ENCODE peak calls at places on chromosomes 13 and 19, in nine cellular contexts. X is foreskin fibroblast, Q is GM04503, W is mucosa of descending colon, E is GM03348, A is LoVo, T is EL, U is hippocampal formation, S is NCI-H2029. C is an unnamed sample.

GRCh38 chr19:35911173-35911572 is 3.1 kb upstream of the TYROBP start:
- DNase-seq in X (no peak), Q (no peak), W (no peak), E (no peak), A (no peak), T (no peak), U (no peak), S (no peak), C (no peak)

GRCh38 chr19:11766597-11767591 is at the start of gene ZNF441:
- DNase-seq in X (peak), Q (peak), W (peak), E (peak), A (peak), T (peak), U (peak), S (peak), C (peak)

GRCh38 chr19:1057185-1057857 is 9.6 kb upstream of the ARHGAP45 start:
- DNase-seq in X (peak), Q (peak), W (no peak), E (no peak), A (no peak), T (peak), U (no peak), S (no peak), C (no peak)

GRCh38 chr13:110233682-110234280 is 73.2 kb downstream of the COL4A1 start:
- DNase-seq in X (no peak), Q (no peak), W (no peak), E (no peak), A (no peak), T (no peak), U (no peak), S (no peak), C (no peak)

GRCh38 chr13:39616087-39616694 is 13.2 kb upstream of the LHFPL6 start:
- DNase-seq in X (peak), Q (no peak), W (no peak), E (peak), A (peak), T (peak), U (peak), S (peak), C (peak)

GRCh38 chr19:47498561-47498960 is 14.5 kb upstream of the KPTN start:
- DNase-seq in X (no peak), Q (no peak), W (no peak), E (no peak), A (no peak), T (no peak), U (no peak), S (no peak), C (no peak)

GRCh38 chr19:2804156-2805004 is 15.3 kb upstream of the ZNF554 start:
- DNase-seq in X (no peak), Q (no peak), W (no peak), E (no peak), A (no peak), T (no peak), U (no peak), S (no peak), C (no peak)

GRCh38 chr13:26048745-26049144 is 3.1 kb downstream of the SHISA2 start:
- DNase-seq in X (no peak), Q (no peak), W (no peak), E (no peak), A (no peak), T (no peak), U (no peak), S (no peak), C (no peak)

GRCh38 chr13:42279080-42279479 is 7.1 kb downstream of the AKAP11 start:
- DNase-seq in X (no peak), Q (no peak), W (no peak), E (no peak), A (no peak), T (no peak), U (no peak), S (no peak), C (no peak)

GRCh38 chr19:7779631-7780486 is 16.8 kb downstream of the CLEC4M start:
- DNase-seq in X (no peak), Q (no peak), W (no peak), E (no peak), A (no peak), T (no peak), U (no peak), S (no peak), C (no peak)

GRCh38 chr13:47680752-47681151 is 320.3 kb downstream of the SUCLA2 start:
- DNase-seq in X (peak), Q (peak), W (no peak), E (peak), A (peak), T (peak), U (no peak), S (no peak), C (no peak)

GRCh38 chr13:50149932-50150331 is 134.7 kb downstream of the KCNRG start:
- DNase-seq in X (no peak), Q (no peak), W (no peak), E (no peak), A (peak), T (no peak), U (no peak), S (peak), C (no peak)

GRCh38 chr13:80010286-80010831 is 330.6 kb downstream of the SPRY2 start:
- DNase-seq in X (no peak), Q (no peak), W (no peak), E (no peak), A (no peak), T (no peak), U (peak), S (no peak), C (no peak)

GRCh38 chr19:18663940-18664530 is 19.4 kb upstream of the CRTC1 start:
- DNase-seq in X (no peak), Q (no peak), W (no peak), E (no peak), A (no peak), T (no peak), U (no peak), S (no peak), C (no peak)

GRCh38 chr13:27599845-27600553 is 20.3 kb downstream of the LNX2 start:
- DNase-seq in X (peak), Q (no peak), W (no peak), E (peak), A (peak), T (peak), U (no peak), S (no peak), C (peak)

GRCh38 chr13:52665325-52665724 is 12.7 kb downstream of the SUGT1 start:
- DNase-seq in X (no peak), Q (no peak), W (no peak), E (peak), A (peak), T (peak), U (peak), S (no peak), C (peak)

GRCh38 chr19:7795555-7796161 is 32.6 kb downstream of the CLEC4M start:
- DNase-seq in X (no peak), Q (no peak), W (no peak), E (no peak), A (no peak), T (no peak), U (no peak), S (no peak), C (no peak)

GRCh38 chr19:45320997-45321775 is 1.5 kb downstream of the CKM start:
- DNase-seq in X (no peak), Q (no peak), W (no peak), E (no peak), A (no peak), T (no peak), U (no peak), S (no peak), C (no peak)

C was measured in HCT116.